ENCODE peak calls at places on chromosomes 12 and 14, in eight cellular contexts. J is caudate nucleus, G is HFFc6, A is COR-L47, S is activated T-helper 1 cell treated with Interleukin-2 at 50 U/mL for 16 hours, O is M059J, B is psoas muscle, U is tibial artery. M is an unnamed sample.

GRCh38 chr12:92424338-92424737 is 278.5 kb upstream of the PLEKHG7 start:
- DNase-seq in J (no peak), G (peak), A (no peak), S (no peak), O (peak), B (no peak), U (no peak), M (no peak)

GRCh38 chr14:102201776-102202175 is 62.1 kb downstream of the WDR20 start:
- DNase-seq in J (no peak), G (no peak), A (no peak), S (no peak), O (no peak), B (no peak), U (no peak), M (no peak)

GRCh38 chr12:77236066-77236465 is 170.7 kb upstream of the E2F7 start:
- DNase-seq in J (no peak), G (no peak), A (no peak), S (no peak), O (no peak), B (no peak), U (no peak), M (no peak)

GRCh38 chr14:100375273-100375962 is 52.3 kb downstream of the SLC25A47 start:
- DNase-seq in J (no peak), G (peak), A (peak), S (no peak), O (peak), B (peak), U (peak), M (no peak)

GRCh38 chr14:28653521-28653920 is 113.1 kb upstream of the FOXG1 start:
- DNase-seq in J (no peak), G (no peak), A (no peak), S (no peak), O (peak), B (no peak), U (no peak), M (no peak)

GRCh38 chr12:47954467-47955045 is 8.8 kb upstream of the TMEM106C start:
- DNase-seq in J (no peak), G (peak), A (no peak), S (no peak), O (peak), B (no peak), U (no peak), M (no peak)

GRCh38 chr12:3252416-3252815 is 175.2 kb downstream of the TSPAN9 start:
- DNase-seq in J (peak), G (no peak), A (no peak), S (no peak), O (no peak), B (peak), U (peak), M (no peak)

GRCh38 chr12:30806989-30807694 is 52.4 kb upstream of the CAPRIN2 start:
- DNase-seq in J (no peak), G (peak), A (peak), S (no peak), O (peak), B (no peak), U (no peak), M (peak)

GRCh38 chr12:2283910-2284309 is 231.1 kb downstream of the CACNA1C start:
- DNase-seq in J (no peak), G (no peak), A (no peak), S (no peak), O (peak), B (no peak), U (peak), M (no peak)

GRCh38 chr12:95318071-95318545 is 100.5 kb downstream of the VEZT start:
- DNase-seq in J (no peak), G (peak), A (no peak), S (no peak), O (peak), B (no peak), U (no peak), M (no peak)

GRCh38 chr12:10310926-10311705 is 3.4 kb downstream of the KLRD1 start:
- DNase-seq in J (no peak), G (no peak), A (no peak), S (no peak), O (peak), B (no peak), U (no peak), M (no peak)

GRCh38 chr12:111034148-111034910 is 114.0 kb upstream of the MYL2 start:
- DNase-seq in J (no peak), G (no peak), A (no peak), S (no peak), O (no peak), B (no peak), U (no peak), M (peak)

GRCh38 chr14:64726585-64726890 is 22.3 kb downstream of the PLEKHG3 start:
- DNase-seq in J (no peak), G (peak), A (peak), S (peak), O (peak), B (peak), U (no peak), M (peak)

GRCh38 chr14:26056232-26056631 is 541.6 kb downstream of the NOVA1 start:
- DNase-seq in J (no peak), G (no peak), A (no peak), S (no peak), O (no peak), B (no peak), U (no peak), M (no peak)

GRCh38 chr14:58805057-58805456 is 167.3 kb downstream of the DACT1 start:
- DNase-seq in J (no peak), G (no peak), A (no peak), S (no peak), O (no peak), B (no peak), U (peak), M (no peak)

GRCh38 chr14:82720931-82721330 is 1187.3 kb upstream of the SEL1L start:
- DNase-seq in J (no peak), G (no peak), A (no peak), S (no peak), O (no peak), B (no peak), U (no peak), M (no peak)

GRCh38 chr14:30227436-30227835 is 299.8 kb upstream of the PRKD1 start:
- DNase-seq in J (no peak), G (no peak), A (no peak), S (no peak), O (no peak), B (peak), U (no peak), M (no peak)

GRCh38 chr14:69154779-69155178 is 1.9 kb upstream of the DCAF5 start:
- DNase-seq in J (no peak), G (no peak), A (no peak), S (no peak), O (no peak), B (no peak), U (no peak), M (no peak)

GRCh38 chr12:57793920-57794319 is 11.3 kb downstream of the TSFM start:
- DNase-seq in J (no peak), G (peak), A (no peak), S (no peak), O (peak), B (no peak), U (no peak), M (no peak)

GRCh38 chr12:3332190-3332589 is 158.8 kb upstream of the PRMT8 start:
- DNase-seq in J (no peak), G (peak), A (no peak), S (no peak), O (peak), B (no peak), U (no peak), M (no peak)

GRCh38 chr14:93160353-93160801 is 24.3 kb downstream of the MOAP1 start:
- DNase-seq in J (no peak), G (peak), A (peak), S (no peak), O (peak), B (no peak), U (no peak), M (peak)

GRCh38 chr12:75587340-75588106 is 76.1 kb upstream of the KRR1 start:
- DNase-seq in J (no peak), G (peak), A (no peak), S (no peak), O (peak), B (no peak), U (no peak), M (no peak)

GRCh38 chr14:88995437-88996198 is 171.2 kb downstream of the TTC8 start:
- DNase-seq in J (no peak), G (peak), A (no peak), S (no peak), O (peak), B (no peak), U (no peak), M (peak)

GRCh38 chr12:117105902-117106301 is 6.7 kb upstream of the TESC start:
- DNase-seq in J (no peak), G (no peak), A (no peak), S (no peak), O (no peak), B (no peak), U (no peak), M (no peak)

GRCh38 chr12:1186298-1186697 is 195.3 kb downstream of the ERC1 start:
- DNase-seq in J (no peak), G (no peak), A (no peak), S (no peak), O (no peak), B (no peak), U (no peak), M (no peak)

GRCh38 chr14:92439551-92440344 is 73.8 kb upstream of the RIN3 start:
- DNase-seq in J (no peak), G (no peak), A (peak), S (no peak), O (no peak), B (no peak), U (no peak), M (no peak)

GRCh38 chr14:100790785-100791667 is 34.9 kb upstream of the MEG3 start:
- DNase-seq in J (no peak), G (peak), A (no peak), S (no peak), O (no peak), B (peak), U (no peak), M (no peak)

GRCh38 chr12:52487211-52487610 is 5.8 kb downstream of the KRT6A start:
- DNase-seq in J (no peak), G (no peak), A (no peak), S (no peak), O (no peak), B (no peak), U (no peak), M (no peak)

GRCh38 chr12:41917181-41917580 is 227.5 kb downstream of the GXYLT1 start:
- DNase-seq in J (no peak), G (no peak), A (no peak), S (no peak), O (no peak), B (no peak), U (no peak), M (no peak)

GRCh38 chr14:88791629-88792571 is 853 bp downstream of the EML5 start:
- DNase-seq in J (peak), G (peak), A (peak), S (peak), O (peak), B (peak), U (peak), M (peak)